ENCODE peak calls at places on chromosomes 6 and 20, in eight cellular contexts. S is sigmoid colon; F is iPS DF 6.9; T is endothelial cell of umbilical vein; H is CD8-positive, alpha-beta memory T cell; O is brain microvascular endothelial cell; D is effector memory CD4-positive, alpha-beta T cell; L is heart right ventricle. M is an unnamed sample. For H3K27me3, the result is how much of the 10 kb centered on the place peaks cover.

GRCh38 chr6:82365011-82365751 is 1.6 kb downstream of the TPBG start:
- DNase-seq in S (no peak), F (no peak), T (peak), H (peak), O (peak), D (peak), L (peak), M (no peak)

GRCh38 chr6:131378874-131379273 is 194.2 kb upstream of the ARG1 start:
- DNase-seq in S (no peak), F (no peak), T (no peak), H (no peak), O (no peak), D (no peak), L (no peak), M (no peak)

GRCh38 chr20:58251348-58251978 is 23.0 kb upstream of the ANKRD60 start:
- DNase-seq in S (no peak), F (no peak), T (no peak), H (no peak), O (no peak), D (no peak), L (no peak), M (no peak)

GRCh38 chr20:50395258-50395729 is 114.9 kb upstream of the PTPN1 start:
- DNase-seq in S (peak), F (no peak), T (no peak), H (no peak), O (peak), D (no peak), L (peak), M (no peak)

GRCh38 chr6:143002686-143003085 is 57.7 kb upstream of the HIVEP2 start:
- DNase-seq in S (no peak), F (no peak), T (no peak), H (no peak), O (no peak), D (no peak), L (no peak), M (no peak)

GRCh38 chr6:38370653-38371311 is 268.9 kb downstream of the BTBD9 start:
- DNase-seq in S (no peak), F (no peak), T (no peak), H (no peak), O (no peak), D (no peak), L (no peak), M (no peak)

GRCh38 chr6:158374020-158374419 is 61.8 kb downstream of the TULP4 start:
- DNase-seq in S (no peak), F (no peak), T (no peak), H (no peak), O (peak), D (no peak), L (no peak), M (no peak)

GRCh38 chr6:28657756-28658465 is 132.2 kb downstream of the GPX5 start:
- DNase-seq in S (no peak), F (no peak), T (peak), H (no peak), O (peak), D (no peak), L (no peak), M (peak)

GRCh38 chr20:38164624-38165088 is 414 bp downstream of the TGM2 start:
- DNase-seq in S (peak), F (no peak), T (no peak), H (no peak), O (no peak), D (no peak), L (no peak), M (no peak)

GRCh38 chr6:18022398-18023231 is 35.2 kb upstream of the KIF13A start:
- DNase-seq in S (no peak), F (peak), T (peak), H (no peak), O (peak), D (no peak), L (no peak), M (peak)

GRCh38 chr6:30942338-30943060 is 1.7 kb downstream of the MUCL3 start:
- DNase-seq in S (peak), F (peak), T (peak), H (no peak), O (peak), D (no peak), L (peak), M (peak)

GRCh38 chr20:53613748-53614147 is 20.1 kb upstream of the ZNF217 start:
- DNase-seq in S (no peak), F (no peak), T (no peak), H (no peak), O (no peak), D (no peak), L (no peak), M (no peak)

GRCh38 chr6:40957616-40958492 is 81.2 kb downstream of the UNC5CL start:
- DNase-seq in S (no peak), F (no peak), T (peak), H (no peak), O (peak), D (no peak), L (no peak), M (peak)

GRCh38 chr20:62856931-62857619 is 4.5 kb downstream of the TCFL5 start:
- DNase-seq in S (peak), F (no peak), T (no peak), H (no peak), O (no peak), D (no peak), L (no peak), M (no peak)

GRCh38 chr20:59933849-59934585 is 580 bp upstream of the SYCP2 start:
- DNase-seq in S (peak), F (no peak), T (peak), H (peak), O (peak), D (peak), L (peak), M (peak)

GRCh38 chr20:32611286-32611685 is 26.2 kb upstream of the NOL4L start:
- DNase-seq in S (no peak), F (no peak), T (no peak), H (no peak), O (no peak), D (no peak), L (no peak), M (no peak)

GRCh38 chr6:170438402-170438753 is 114.7 kb downstream of the PSMB1 start:
- DNase-seq in S (peak), F (no peak), T (peak), H (no peak), O (peak), D (no peak), L (peak), M (peak)

GRCh38 chr6:83430606-83431544 is at the start of gene ME1:
- DNase-seq in S (peak), F (no peak), T (peak), H (peak), O (peak), D (peak), L (peak), M (peak)

GRCh38 chr6:16759181-16759645 is 2.0 kb downstream of the ATXN1 start:
- DNase-seq in S (no peak), F (no peak), T (no peak), H (no peak), O (no peak), D (no peak), L (no peak), M (no peak)

GRCh38 chr6:52724041-52724405 is 39.3 kb downstream of the GSTA2 start:
- DNase-seq in S (no peak), F (no peak), T (peak), H (no peak), O (no peak), D (no peak), L (no peak), M (no peak)

GRCh38 chr6:45946887-45947286 is 68.8 kb downstream of the CLIC5 start:
- DNase-seq in S (no peak), F (no peak), T (no peak), H (no peak), O (no peak), D (no peak), L (no peak), M (peak)

GRCh38 chr20:34093895-34094294 is 18.1 kb downstream of the EIF2S2 start:
- DNase-seq in S (no peak), F (no peak), T (no peak), H (no peak), O (no peak), D (no peak), L (no peak), M (no peak)

GRCh38 chr20:38892091-38892981 is 33.9 kb upstream of the FAM83D start:
- DNase-seq in S (no peak), F (no peak), T (no peak), H (no peak), O (no peak), D (no peak), L (no peak), M (no peak)

GRCh38 chr20:15199698-15200097 is 862.3 kb upstream of the FLRT3 start:
- DNase-seq in S (no peak), F (no peak), T (no peak), H (no peak), O (no peak), D (no peak), L (no peak), M (no peak)

GRCh38 chr6:3139090-3139903 is 18.0 kb downstream of the TUBB2A start:
- DNase-seq in S (peak), F (no peak), T (no peak), H (no peak), O (peak), D (no peak), L (peak), M (no peak)

GRCh38 chr6:132179955-132180354 is 221.3 kb downstream of the MOXD1 start:
- DNase-seq in S (no peak), F (no peak), T (no peak), H (no peak), O (no peak), D (no peak), L (no peak), M (no peak)

GRCh38 chr6:3402310-3403243 is 54.3 kb downstream of the SLC22A23 start:
- DNase-seq in S (peak), F (no peak), T (no peak), H (no peak), O (no peak), D (no peak), L (no peak), M (no peak)

GRCh38 chr20:8156603-8157079 is 24.6 kb downstream of the PLCB1 start:
- DNase-seq in S (no peak), F (no peak), T (peak), H (no peak), O (peak), D (no peak), L (no peak), M (no peak)

GRCh38 chr6:161168281-161168891 is 105.5 kb downstream of the AGPAT4 start:
- DNase-seq in S (no peak), F (no peak), T (peak), H (no peak), O (peak), D (no peak), L (no peak), M (peak)

GRCh38 chr6:41937881-41938574 is 3.6 kb downstream of the CCND3 start:
- DNase-seq in S (no peak), F (no peak), T (peak), H (peak), O (no peak), D (peak), L (peak), M (no peak)

GRCh38 chr6:45681860-45682488 is 304.2 kb upstream of the SUPT3H start:
- DNase-seq in S (no peak), F (no peak), T (no peak), H (no peak), O (peak), D (no peak), L (no peak), M (peak)

GRCh38 chr20:63051186-63051860 is 44.6 kb upstream of the BHLHE23 start:
- DNase-seq in S (peak), F (no peak), T (no peak), H (no peak), O (no peak), D (no peak), L (peak), M (no peak)

DNA sequence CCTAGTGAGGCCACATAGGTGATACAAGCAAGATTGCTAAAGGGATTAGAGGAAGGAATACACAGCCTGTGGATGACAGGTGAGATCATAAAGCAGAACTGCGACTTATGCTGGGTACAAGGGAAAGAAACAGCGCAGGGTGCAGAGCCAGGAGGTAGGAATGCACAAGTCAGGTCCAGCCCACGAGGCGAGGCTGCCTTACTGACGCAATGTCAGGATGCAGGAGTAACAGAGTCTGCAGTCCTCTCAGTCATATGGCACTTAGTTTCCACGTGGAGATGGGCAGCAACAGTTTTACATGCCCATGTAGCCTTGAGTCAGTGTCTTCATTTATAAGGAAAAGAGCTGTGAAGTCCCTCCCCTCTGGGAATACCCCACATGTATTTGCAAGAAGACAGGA is 210.9 kb downstream of the SYNE1 start:
- DNase-seq in S (no peak), F (no peak), T (no peak), H (no peak), O (no peak), D (no peak), L (no peak), M (no peak)
- H3K27ac ChIP-seq in S (no peak), F (no peak), T (no peak), H (no peak), O (no peak), D (no peak), L (no peak), M (no peak)

GRCh38 chr6:125823180-125823579 is 32.4 kb downstream of the NCOA7 start:
- DNase-seq in S (no peak), F (no peak), T (no peak), H (no peak), O (no peak), D (no peak), L (no peak), M (no peak)
- H3K27me3 ChIP-seq in S (under half), F (under half), T (under half), H (under half), O (under half), D (under half), L (under half), M (under half)

DNA sequence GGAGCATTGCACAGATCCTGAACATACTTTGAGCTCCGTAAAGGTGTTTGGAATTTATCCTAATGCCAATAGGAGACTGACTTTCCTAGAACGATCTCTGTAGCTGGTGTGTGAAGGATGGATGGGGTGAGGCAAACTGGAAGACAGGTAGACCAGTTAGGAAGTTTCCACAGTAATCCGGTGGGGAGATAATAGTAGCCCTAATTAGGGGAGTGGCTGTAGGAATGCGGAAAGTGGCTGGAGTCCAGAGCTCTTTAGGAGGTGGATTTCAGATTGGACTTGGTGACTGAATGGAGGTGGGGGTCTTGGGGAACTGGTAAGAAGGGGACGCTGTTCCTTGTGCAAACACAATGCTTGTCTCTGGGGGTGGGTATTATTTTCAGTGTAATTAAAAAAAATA is 146.3 kb downstream of the SOX4 start:
- DNase-seq in S (no peak), F (no peak), T (no peak), H (no peak), O (no peak), D (no peak), L (no peak), M (no peak)
- H3K27ac ChIP-seq in S (no peak), F (no peak), T (peak), H (no peak), O (no peak), D (no peak), L (no peak), M (no peak)

GRCh38 chr6:148199584-148199983 is 143.1 kb upstream of the SASH1 start:
- DNase-seq in S (no peak), F (no peak), T (no peak), H (no peak), O (no peak), D (no peak), L (no peak), M (no peak)

GRCh38 chr6:148193063-148193680 is 149.5 kb upstream of the SASH1 start:
- DNase-seq in S (no peak), F (no peak), T (no peak), H (no peak), O (no peak), D (no peak), L (no peak), M (no peak)

GRCh38 chr6:148200302-148200701 is 142.3 kb upstream of the SASH1 start:
- DNase-seq in S (no peak), F (no peak), T (peak), H (no peak), O (no peak), D (no peak), L (peak), M (no peak)

GRCh38 chr6:148192310-148192709 is 150.3 kb upstream of the SASH1 start:
- DNase-seq in S (no peak), F (no peak), T (no peak), H (no peak), O (peak), D (no peak), L (no peak), M (peak)

DNA sequence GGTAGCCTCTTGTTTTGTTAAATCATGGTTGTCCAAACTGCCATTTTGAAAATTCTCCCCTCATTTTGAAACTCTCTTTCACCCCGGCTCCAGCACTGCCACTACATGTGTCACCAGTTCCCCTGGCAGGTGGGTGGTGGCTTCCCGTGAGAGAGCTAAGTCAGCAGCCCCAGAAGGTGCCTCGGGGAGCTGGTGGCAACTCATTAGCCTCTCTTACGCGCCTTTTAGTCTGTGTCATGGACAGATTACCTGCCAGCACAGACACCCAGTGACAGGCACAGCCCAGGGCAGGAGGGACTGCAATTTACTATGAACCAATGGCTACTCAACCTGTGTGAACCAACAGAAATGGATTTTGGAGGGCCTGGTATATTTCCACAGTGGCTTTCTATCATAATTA is 147.1 kb upstream of the SASH1 start:
- DNase-seq in S (no peak), F (no peak), T (no peak), H (no peak), O (no peak), D (no peak), L (no peak), M (no peak)
- H3K27me3 ChIP-seq in S (under half), F (under half), T (under half), H (under half), O (under half), D (under half), L (under half), M (under half)

GRCh38 chr20:24603454-24603853 is 134.0 kb downstream of the SYNDIG1 start:
- DNase-seq in S (no peak), F (no peak), T (no peak), H (no peak), O (no peak), D (no peak), L (no peak), M (peak)
- H3K27ac ChIP-seq in S (no peak), F (no peak), T (no peak), H (no peak), O (no peak), D (no peak), L (no peak), M (no peak)

GRCh38 chr20:4840831-4841230 is 119.1 kb downstream of the PRND start:
- DNase-seq in S (peak), F (no peak), T (no peak), H (no peak), O (no peak), D (no peak), L (no peak), M (no peak)
- H3K27me3 ChIP-seq in S (under half), F (under half), T (under half), H (under half), O (under half), D (under half), L (under half), M (under half)